ENCODE peak calls at places on chromosomes 2 and 18, in five cellular contexts. U, N, Y, X and W are unnamed samples.
A peak's percentile ranks its signal among the peaks of the same experiment; 100 is the strongest.

GRCh38 chr2:69584127-69584889 is 59.2 kb downstream of the AAK1 start:
- DNase-seq in X (no peak), N (no peak), U (peak; percentile 28), Y (no peak), W (no peak)

GRCh38 chr2:72026819-72027425 is 120.7 kb downstream of the CYP26B1 start:
- DNase-seq in X (no peak), Y (no peak), N (no peak), U (no peak), W (no peak)

GRCh38 chr2:46305767-46306166 is 8.6 kb downstream of the EPAS1 start:
- DNase-seq in X (no peak), N (no peak), U (no peak), Y (no peak), W (no peak)

GRCh38 chr18:25853716-25854465 is 236.5 kb downstream of the SS18 start:
- DNase-seq in Y (no peak), U (no peak), N (no peak), X (no peak), W (no peak)

GRCh38 chr2:152423684-152424083 is 88.7 kb downstream of the FMNL2 start:
- DNase-seq in N (no peak), U (no peak), Y (no peak), X (no peak), W (no peak)

GRCh38 chr2:201779996-201780673 is 598 bp downstream of the ALS2 start:
- DNase-seq in U (peak; percentile 35), N (peak; percentile 6), Y (no peak), X (no peak), W (no peak)

GRCh38 chr2:38610851-38611801 is 8.4 kb upstream of the HNRNPLL start:
- DNase-seq in U (no peak), X (no peak), Y (peak; percentile 52), N (no peak), W (peak; percentile 77)

GRCh38 chr2:27959496-27959895 is 69.0 kb downstream of the BABAM2 start:
- DNase-seq in N (peak; percentile 71), X (no peak), U (peak; percentile 18), Y (no peak), W (peak; percentile 50)

GRCh38 chr2:106189764-106190468 is 4.2 kb downstream of the UXS1 start:
- DNase-seq in X (no peak), N (peak; percentile 10), U (no peak), Y (no peak), W (peak; percentile 82)

GRCh38 chr2:134679740-134680139 is 39.1 kb downstream of the TMEM163 start:
- DNase-seq in Y (no peak), U (no peak), X (no peak), N (no peak), W (no peak)

GRCh38 chr18:73948497-73948896 is 199.1 kb downstream of the FBXO15 start:
- DNase-seq in U (no peak), X (no peak), Y (no peak), N (no peak), W (peak; percentile 80)

GRCh38 chr18:11661430-11661829 is 27.6 kb upstream of the GNAL start:
- DNase-seq in N (no peak), U (peak; percentile 9), X (no peak), Y (no peak), W (no peak)

GRCh38 chr2:132692816-132693215 is 22.8 kb upstream of the LYPD1 start:
- DNase-seq in Y (no peak), X (no peak), U (no peak), N (no peak), W (peak; percentile 57)

GRCh38 chr18:37322497-37323035 is 243.0 kb downstream of the CELF4 start:
- DNase-seq in N (peak; percentile 19), X (peak; percentile 82), U (peak; percentile 68), Y (no peak), W (peak; percentile 21)

GRCh38 chr2:134721596-134721995 is 2.8 kb upstream of the TMEM163 start:
- DNase-seq in U (no peak), X (no peak), Y (no peak), N (no peak), W (no peak)

GRCh38 chr2:108267117-108267516 is 21.6 kb upstream of the SULT1C2 start:
- DNase-seq in Y (no peak), U (no peak), N (peak; percentile 59), X (no peak), W (peak; percentile 71)

GRCh38 chr2:212153923-212154322 is 384.7 kb downstream of the ERBB4 start:
- DNase-seq in Y (no peak), N (no peak), U (no peak), X (no peak), W (no peak)

GRCh38 chr2:3636586-3637310 is 21.3 kb upstream of the ALLC start:
- DNase-seq in X (no peak), U (no peak), N (no peak), Y (no peak), W (no peak)

GRCh38 chr2:200026838-200027237 is 71.5 kb downstream of the MAIP1 start:
- DNase-seq in N (no peak), U (no peak), X (no peak), Y (no peak), W (peak; percentile 85)

GRCh38 chr2:120346034-120346666 is at the start of gene INHBB:
- DNase-seq in Y (no peak), U (no peak), X (peak; percentile 76), N (peak; percentile 24), W (no peak)

GRCh38 chr2:72562451-72563153 is 263.2 kb downstream of the EXOC6B start:
- DNase-seq in U (no peak), Y (no peak), X (no peak), N (no peak), W (peak; percentile 37)

GRCh38 chr2:72898263-72898906 is 11.2 kb downstream of the SPR start:
- DNase-seq in X (no peak), N (no peak), Y (no peak), U (no peak), W (no peak)

GRCh38 chr2:64262816-64263215 is 118.6 kb upstream of the PELI1 start:
- DNase-seq in Y (no peak), X (no peak), U (no peak), N (no peak), W (no peak)

GRCh38 chr18:3595282-3596273 is 145.6 kb downstream of the TGIF1 start:
- DNase-seq in N (peak; percentile 83), Y (peak; percentile 82), X (no peak), U (peak; percentile 86), W (peak; percentile 98)

GRCh38 chr2:184032983-184033382 is 565.3 kb upstream of the ZNF804A start:
- DNase-seq in N (no peak), U (no peak), X (no peak), Y (no peak), W (no peak)

GRCh38 chr2:25276569-25277465 is 64.9 kb downstream of the DNMT3A start:
- DNase-seq in U (peak; percentile 30), Y (no peak), N (no peak), X (peak; percentile 86), W (no peak)

GRCh38 chr2:24761866-24762265 is 31.3 kb downstream of the PTRHD1 start:
- DNase-seq in Y (no peak), X (no peak), U (no peak), N (no peak), W (no peak)

GRCh38 chr2:225995788-225996476 is 596.4 kb downstream of the NYAP2 start:
- DNase-seq in X (no peak), U (no peak), N (no peak), Y (no peak), W (peak; percentile 76)

GRCh38 chr2:31704561-31705212 is 123.9 kb upstream of the SRD5A2 start:
- DNase-seq in N (peak; percentile 29), Y (no peak), X (no peak), U (no peak), W (no peak)

GRCh38 chr18:7512326-7512725 is 54.8 kb upstream of the PTPRM start:
- DNase-seq in U (no peak), X (peak; percentile 33), N (no peak), Y (no peak), W (no peak)

GRCh38 chr2:159272166-159272565 is 14.3 kb downstream of the WDSUB1 start:
- DNase-seq in N (no peak), U (no peak), X (no peak), Y (no peak), W (no peak)

GRCh38 chr2:189016311-189016830 is 42.2 kb downstream of the COL3A1 start:
- DNase-seq in Y (no peak), U (no peak), N (no peak), X (no peak), W (no peak)

GRCh38 chr18:36655894-36656293 is 172.9 kb downstream of the TPGS2 start:
- DNase-seq in N (no peak), X (no peak), U (no peak), Y (no peak), W (no peak)

GRCh38 chr18:13577091-13577697 is 149.2 kb downstream of the FAM210A start:
- DNase-seq in X (no peak), Y (peak; percentile 90), N (no peak), U (no peak), W (peak; percentile 7)
- TF ChIP-seq RCOR1 in X (no peak), Y (peak; percentile 57), N (no peak), U (no peak), W (no peak)

DNA sequence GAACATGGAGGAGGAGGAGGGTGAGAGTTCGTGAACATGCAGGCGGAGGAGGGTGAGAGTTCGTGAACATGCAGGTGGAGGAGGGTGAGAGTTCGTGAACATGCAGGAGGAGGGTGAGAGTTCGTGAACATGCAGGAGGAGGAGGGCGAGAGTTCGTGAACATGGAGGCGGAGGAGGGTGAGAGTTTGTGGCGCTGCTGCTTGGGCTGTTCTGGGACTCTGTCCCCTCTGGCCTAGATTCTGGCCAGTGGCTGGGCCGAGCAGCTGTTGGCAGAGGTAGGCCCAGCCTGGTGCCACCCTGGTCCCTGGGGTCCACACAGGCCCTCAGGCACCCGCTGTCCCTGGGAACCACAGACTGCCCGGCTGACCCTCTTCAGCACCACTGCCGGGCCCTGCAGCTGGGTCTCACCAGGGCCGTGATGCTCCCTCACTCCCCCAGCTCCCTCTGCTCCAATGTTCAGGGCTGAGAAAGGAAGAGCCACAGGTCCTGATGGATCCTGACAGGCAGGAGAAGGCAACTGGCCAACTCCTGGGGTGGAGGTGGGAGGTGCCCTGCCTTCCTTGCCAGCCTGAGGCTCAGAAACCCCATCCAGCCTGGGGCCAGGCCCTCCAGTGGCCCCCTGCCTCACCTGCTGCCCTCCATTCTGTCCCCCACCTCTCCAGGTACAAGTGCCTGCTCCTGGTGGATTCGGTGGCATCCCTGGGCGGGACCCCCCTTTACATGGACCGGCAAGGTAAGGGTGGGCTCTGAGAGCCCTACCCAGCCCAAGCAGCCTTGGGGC is 3.9 kb downstream of the AGXT start:
- DNase-seq in Y (no peak), X (peak; percentile 23), U (no peak), N (no peak), W (no peak)
- TF ChIP-seq RCOR1 in Y (no peak), X (no peak), U (no peak), N (no peak), W (no peak)

GRCh38 chr18:63956755-63957154 is 7.7 kb downstream of the HMSD start:
- DNase-seq in N (no peak), Y (no peak), U (no peak), X (no peak), W (no peak)
- TF ChIP-seq RCOR1 in N (no peak), Y (no peak), U (no peak), X (no peak), W (no peak)

GRCh38 chr2:190408538-190409271 is 550 bp downstream of the MFSD6 start:
- DNase-seq in N (peak; percentile 53), X (peak; percentile 83), Y (no peak), U (peak; percentile 50), W (no peak)

GRCh38 chr2:190410171-190410570 is 2.0 kb downstream of the MFSD6 start:
- DNase-seq in U (no peak), N (no peak), Y (no peak), X (no peak), W (no peak)

GRCh38 chr2:190407246-190407661 is 901 bp upstream of the MFSD6 start:
- DNase-seq in Y (no peak), X (no peak), U (peak; percentile 7), N (peak; percentile 24), W (no peak)

GRCh38 chr2:190407662-190408537 is at the start of gene MFSD6:
- DNase-seq in N (peak; percentile 45), Y (no peak), U (peak; percentile 47), X (peak; percentile 88), W (no peak)

GRCh38 chr2:190409616-190410015 is 1.5 kb downstream of the MFSD6 start:
- DNase-seq in X (peak; percentile 11), Y (no peak), N (no peak), U (peak; percentile 9), W (no peak)
- TF ChIP-seq RCOR1 in X (no peak), Y (no peak), N (no peak), U (no peak), W (no peak)